ENCODE peak calls at places on chromosome 18, in five cellular contexts. W, Y, G, O and Z are unnamed samples.

GRCh38 chr18:58186258-58186948 is 142.4 kb downstream of the NEDD4L start:
- DNase-seq in W (peak; percentile 45), Y (no peak), G (peak; percentile 56), O (no peak), Z (peak; percentile 98)

GRCh38 chr18:44733069-44733753 is 52.5 kb downstream of the SETBP1 start:
- DNase-seq in W (no peak), Y (no peak), G (no peak), O (no peak), Z (peak; percentile 95)

GRCh38 chr18:23042133-23042532 is 93.2 kb upstream of the CABLES1 start:
- DNase-seq in W (no peak), Y (no peak), G (no peak), O (no peak), Z (no peak)

GRCh38 chr18:49944681-49945080 is 131.3 kb upstream of the ACAA2 start:
- DNase-seq in W (no peak), Y (no peak), G (no peak), O (no peak), Z (peak; percentile 11)

GRCh38 chr18:32624182-32624723 is 148.6 kb downstream of the KLHL14 start:
- DNase-seq in W (no peak), Y (no peak), G (no peak), O (no peak), Z (peak; percentile 45)

GRCh38 chr18:57771183-57771582 is 31.9 kb downstream of the ATP8B1 start:
- DNase-seq in W (no peak), Y (no peak), G (no peak), O (no peak), Z (peak; percentile 89)

GRCh38 chr18:67381608-67382150 is 134.8 kb downstream of the DSEL start:
- DNase-seq in W (peak; percentile 8), Y (no peak), G (no peak), O (no peak), Z (no peak)

GRCh38 chr18:57970356-57971095 is 73.5 kb upstream of the NEDD4L start:
- DNase-seq in W (no peak), Y (no peak), G (no peak), O (no peak), Z (no peak)

GRCh38 chr18:73514449-73514848 is 633.2 kb downstream of the FBXO15 start:
- DNase-seq in W (no peak), Y (no peak), G (no peak), O (no peak), Z (no peak)

GRCh38 chr18:1585881-1586488 is 681.3 kb downstream of the ADCYAP1 start:
- DNase-seq in W (no peak), Y (no peak), G (no peak), O (no peak), Z (peak; percentile 49)

GRCh38 chr18:35547008-35547605 is 34.4 kb upstream of the GALNT1 start:
- DNase-seq in W (no peak), Y (no peak), G (no peak), O (no peak), Z (no peak)

DNA sequence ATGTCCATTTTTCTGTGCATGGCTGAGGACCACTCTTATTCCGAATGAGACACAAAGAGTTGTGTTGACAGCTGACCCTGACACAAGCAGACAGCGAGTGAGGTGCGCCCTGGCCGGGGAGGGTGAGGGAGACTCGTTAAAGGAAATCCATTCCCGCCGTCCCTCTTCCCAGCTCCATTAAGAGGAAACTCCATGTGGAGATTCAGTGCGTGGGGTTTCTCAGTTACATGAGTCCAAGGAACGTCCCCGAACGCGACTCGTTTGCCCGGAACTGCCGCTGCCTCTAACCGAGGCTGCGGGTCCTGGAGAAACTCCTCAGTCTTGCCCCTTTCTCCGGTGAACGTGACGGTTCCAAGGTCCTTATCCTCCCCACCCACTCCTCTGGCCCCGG is 1.0 kb downstream of the GREB1L start:
- DNase-seq in W (no peak), Y (no peak), G (no peak), O (no peak), Z (peak; percentile 20)
- H3K4me3 ChIP-seq in W (no peak overlapping the region), Y (peak overlapping the region; percentile 78), G (peak overlapping the region; percentile 57), O (no peak overlapping the region), Z (peak overlapping the region; percentile 54)

DNA sequence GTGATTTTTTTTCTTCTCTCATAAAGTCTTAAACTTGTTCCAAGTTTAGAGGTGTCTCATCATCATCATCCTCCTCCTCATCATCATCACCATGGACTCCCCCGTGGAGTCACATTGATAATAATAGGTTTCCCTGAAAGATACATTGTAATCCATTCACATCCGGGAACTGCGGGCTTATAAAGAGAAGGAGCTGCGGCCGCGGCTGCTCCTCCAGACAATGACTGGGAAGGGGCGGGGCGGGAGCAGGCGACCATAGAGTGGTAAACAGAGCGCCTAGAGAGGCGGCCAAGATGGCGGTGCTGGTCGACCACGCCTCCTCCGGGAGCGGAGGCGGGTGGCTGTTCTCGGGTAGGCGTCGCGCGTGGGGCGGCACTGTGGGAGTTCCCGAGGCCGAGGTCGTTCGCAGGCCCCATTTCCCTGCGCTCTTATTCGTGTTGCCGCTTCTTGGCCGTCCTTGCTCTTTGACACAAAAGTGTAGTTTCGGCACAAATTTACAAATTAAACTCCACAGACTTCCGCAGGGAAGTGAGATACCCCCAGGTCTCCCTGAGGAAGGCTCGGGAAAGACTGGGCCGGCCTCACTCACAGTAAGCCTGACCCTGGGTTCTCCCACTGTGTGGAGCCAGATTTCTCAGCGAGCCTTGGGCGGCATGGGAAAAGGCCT is 1.8 kb upstream of the TCF4 start:
- DNase-seq in W (peak; percentile 95), Y (peak; percentile 98), G (peak; percentile 98), O (peak; percentile 46), Z (peak; percentile 96)
- TF ChIP-seq CTCF in W (no peak), Y (no peak), G (no peak), O (no peak), Z (no peak)

DNA sequence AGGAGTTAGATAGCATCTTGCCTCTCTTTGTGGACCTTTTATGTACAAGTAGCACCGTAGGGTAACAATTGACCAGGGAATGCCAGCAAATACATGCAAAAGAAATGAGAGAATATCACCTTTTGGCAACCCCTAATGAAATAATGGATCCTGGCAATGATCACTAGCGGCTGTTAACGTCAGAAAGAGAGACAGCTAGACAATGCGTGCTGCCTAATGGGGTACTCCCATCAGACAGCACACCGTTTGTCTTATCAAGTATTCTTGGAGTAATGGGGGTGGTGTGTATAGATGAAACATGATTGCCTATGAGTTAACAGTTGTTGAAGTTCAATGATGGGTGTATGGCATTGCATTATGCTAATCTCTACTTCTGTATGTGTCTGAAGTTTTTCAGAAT is 1.6 kb downstream of the ELAC1 start:
- DNase-seq in W (no peak), Y (no peak), G (no peak), O (no peak), Z (no peak)
- H3K4me3 ChIP-seq in W (no peak overlapping the region), Y (peak overlapping the region; percentile 97), G (no peak overlapping the region), O (no peak overlapping the region), Z (no peak overlapping the region)

GRCh38 chr18:48230459-48231113 is 178.6 kb downstream of the ZBTB7C start:
- DNase-seq in W (no peak), Y (no peak), G (peak; percentile 79), O (no peak), Z (peak; percentile 80)
- TF ChIP-seq CTCF in W (no peak), Y (peak; percentile 53), G (peak; percentile 48), O (peak; percentile 70), Z (peak; percentile 78)

GRCh38 chr18:135045-135444 is 23.3 kb upstream of the USP14 start:
- DNase-seq in W (no peak), Y (no peak), G (no peak), O (no peak), Z (no peak)
- H3K4me3 ChIP-seq in W (no peak overlapping the region), Y (no peak overlapping the region), G (no peak overlapping the region), O (no peak overlapping the region), Z (no peak overlapping the region)